ENCODE peak calls at places on chromosomes 13 and 19, in six cellular contexts. N is psoas muscle, Q is testis, I is GM23338, X is PC-9, C is kidney. P is an unnamed sample.

GRCh38 chr19:3243851-3244700 is 19.6 kb downstream of the CELF5 start:
- DNase-seq in N (peak; percentile 26), Q (peak; percentile 50), I (peak; percentile 88), X (peak; percentile 21), C (no peak), P (no peak)

GRCh38 chr19:1549332-1549945 is 18.7 kb downstream of the MEX3D start:
- DNase-seq in N (no peak), Q (no peak), I (no peak), X (no peak), C (no peak), P (no peak)

GRCh38 chr13:100608906-100609305 is 20.3 kb upstream of the GGACT start:
- DNase-seq in N (no peak), Q (no peak), I (no peak), X (no peak), C (no peak), P (no peak)

GRCh38 chr19:53960886-53961285 is 1.9 kb upstream of the CACNG8 start:
- DNase-seq in N (no peak), Q (no peak), I (peak; percentile 59), X (no peak), C (no peak), P (no peak)

GRCh38 chr13:30037306-30037705 is 186.9 kb upstream of the UBL3 start:
- DNase-seq in N (no peak), Q (no peak), I (peak; percentile 81), X (no peak), C (no peak), P (no peak)

GRCh38 chr13:101763191-101763590 is 310.7 kb downstream of the ITGBL1 start:
- DNase-seq in N (no peak), Q (no peak), I (no peak), X (no peak), C (no peak), P (no peak)

GRCh38 chr13:114177245-114178010 is 1.6 kb upstream of the CFAP97D2 start:
- DNase-seq in N (no peak), Q (no peak), I (no peak), X (no peak), C (peak; percentile 38), P (no peak)

GRCh38 chr13:34466301-34466700 is 475.8 kb upstream of the NBEA start:
- DNase-seq in N (no peak), Q (no peak), I (no peak), X (no peak), C (no peak), P (no peak)

GRCh38 chr13:32059511-32059984 is 28.0 kb downstream of the FRY start:
- DNase-seq in N (no peak), Q (no peak), I (no peak), X (no peak), C (no peak), P (no peak)

GRCh38 chr13:88544836-88545235 is 873.7 kb downstream of the SLITRK5 start:
- DNase-seq in N (no peak), Q (no peak), I (no peak), X (no peak), C (no peak), P (peak; percentile 54)

GRCh38 chr19:10003271-10003670 is 7.0 kb downstream of the COL5A3 start:
- DNase-seq in N (no peak), Q (no peak), I (no peak), X (no peak), C (no peak), P (no peak)

GRCh38 chr13:31174018-31174417 is 12.3 kb upstream of the HSPH1 start:
- DNase-seq in N (no peak), Q (no peak), I (no peak), X (no peak), C (no peak), P (no peak)

GRCh38 chr13:59458908-59459579 is 704.7 kb downstream of the DIAPH3 start:
- DNase-seq in N (no peak), Q (no peak), I (peak; percentile 31), X (no peak), C (no peak), P (no peak)

GRCh38 chr13:49304763-49305695 is 57.3 kb downstream of the CDADC1 start:
- DNase-seq in N (no peak), Q (no peak), I (no peak), X (no peak), C (no peak), P (no peak)

GRCh38 chr19:10808937-10809655 is 26.9 kb downstream of the TMED1 start:
- DNase-seq in N (no peak), Q (no peak), I (no peak), X (peak; percentile 88), C (no peak), P (peak; percentile 79)

GRCh38 chr19:55161571-55162322 is 4.2 kb upstream of the TNNI3 start:
- DNase-seq in N (no peak), Q (no peak), I (peak; percentile 70), X (no peak), C (no peak), P (no peak)

GRCh38 chr19:49579193-49579592 is 1.2 kb downstream of the NOSIP start:
- DNase-seq in N (no peak), Q (no peak), I (no peak), X (no peak), C (no peak), P (no peak)

GRCh38 chr19:46408611-46409039 is 4.7 kb downstream of the CCDC8 start:
- DNase-seq in N (peak; percentile 71), Q (peak; percentile 77), I (no peak), X (no peak), C (peak; percentile 93), P (peak; percentile 18)

GRCh38 chr13:54934121-54934520 is 1905.5 kb downstream of the OLFM4 start:
- DNase-seq in N (no peak), Q (no peak), I (peak; percentile 47), X (no peak), C (no peak), P (peak; percentile 83)

DNA sequence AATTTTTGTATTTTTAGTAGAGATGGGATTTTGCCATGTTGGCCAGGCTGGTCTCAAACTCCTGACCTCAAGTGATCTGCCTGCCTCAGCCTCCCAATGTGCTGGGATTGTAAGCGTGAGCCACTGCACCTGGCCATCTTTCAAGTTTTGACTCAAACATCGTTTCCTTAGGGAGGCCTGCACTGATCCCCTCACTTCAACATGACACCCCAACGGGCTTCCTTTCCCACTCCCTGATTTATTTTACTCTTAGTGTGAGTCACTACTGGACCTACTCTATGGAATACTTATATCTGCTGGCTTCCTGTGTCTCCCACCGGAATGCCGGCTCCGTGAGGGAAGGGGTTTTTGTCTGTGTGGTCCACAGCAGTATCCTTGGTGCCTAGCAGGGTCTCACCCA is 4.5 kb upstream of the ADAMTS10 start:
- DNase-seq in N (no peak), Q (no peak), I (no peak), X (no peak), C (no peak), P (no peak)
- H3K27ac ChIP-seq in N (no peak overlapping the region), Q (no peak overlapping the region), I (no peak overlapping the region), X (no peak overlapping the region), C (no peak overlapping the region), P (no peak overlapping the region)

GRCh38 chr13:110653851-110654250 is 38.5 kb downstream of the NAXD start:
- DNase-seq in N (no peak), Q (no peak), I (no peak), X (no peak), C (peak; percentile 65), P (no peak)

GRCh38 chr13:110652231-110652730 is 36.9 kb downstream of the NAXD start:
- DNase-seq in N (no peak), Q (no peak), I (no peak), X (no peak), C (peak; percentile 33), P (no peak)

GRCh38 chr13:110653271-110653670 is 37.9 kb downstream of the NAXD start:
- DNase-seq in N (no peak), Q (no peak), I (no peak), X (no peak), C (no peak), P (no peak)

GRCh38 chr13:110651726-110652230 is 36.4 kb downstream of the NAXD start:
- DNase-seq in N (no peak), Q (no peak), I (no peak), X (no peak), C (peak; percentile 37), P (no peak)

GRCh38 chr13:110652755-110653154 is 37.4 kb downstream of the NAXD start:
- DNase-seq in N (no peak), Q (no peak), I (no peak), X (no peak), C (peak; percentile 29), P (no peak)
- H3K4me1 ChIP-seq in N (no peaks in the 10 kb centered on the region), Q (peaks cover 13% of the 10 kb centered on the region), I (no peaks in the 10 kb centered on the region), X (no peaks in the 10 kb centered on the region), C (no peaks in the 10 kb centered on the region), P (no peaks in the 10 kb centered on the region)

GRCh38 chr13:27362064-27362751 is 62.2 kb upstream of the GTF3A start:
- DNase-seq in N (peak; percentile 84), Q (peak; percentile 93), I (peak; percentile 96), X (peak; percentile 78), C (peak; percentile 94), P (no peak)
- TF ChIP-seq CTCF in N (peak; percentile 93), Q (peak; percentile 75), I (peak; percentile 94), X (peak; percentile 90), C (peak; percentile 93), P (peak; percentile 94)

DNA sequence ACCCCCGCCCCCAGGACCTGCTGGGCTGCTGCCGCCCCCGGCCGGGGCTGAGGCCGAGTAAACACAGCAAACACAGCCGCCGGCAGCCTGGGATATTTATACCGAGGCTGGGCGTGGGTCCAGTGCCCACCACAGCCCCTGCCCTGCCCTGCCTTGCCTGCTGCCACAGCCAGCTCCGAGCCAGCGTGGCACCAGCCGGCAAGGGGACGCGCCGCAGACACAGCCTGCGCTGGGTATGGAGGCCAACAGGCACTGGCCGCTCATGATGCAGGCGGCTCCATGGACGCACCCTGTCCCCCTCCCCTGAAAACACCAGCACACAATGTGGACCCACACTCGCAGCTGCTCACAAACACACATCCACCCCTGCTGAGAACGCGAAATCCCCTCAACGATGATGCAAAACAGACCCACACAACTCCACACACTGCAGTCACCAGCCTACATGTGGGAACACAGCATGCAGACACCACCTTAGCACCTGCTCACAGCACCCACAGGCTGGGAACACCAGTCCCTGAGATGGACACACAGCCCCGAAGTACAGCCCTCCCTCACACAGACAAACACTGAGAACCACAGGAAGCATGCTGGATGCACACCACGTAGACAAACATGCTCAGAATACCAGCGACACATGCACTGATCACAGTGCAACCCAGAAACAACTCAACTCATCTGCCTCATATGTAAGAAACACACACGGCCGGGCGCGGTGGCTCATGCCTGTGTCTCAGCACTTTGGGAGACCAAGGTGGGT is 16.2 kb downstream of the CCDC97 start:
- DNase-seq in N (no peak), Q (no peak), I (no peak), X (no peak), C (no peak), P (no peak)
- H3K27ac ChIP-seq in N (peak overlapping the region; percentile 72), Q (peak overlapping the region; percentile 88), I (no peak overlapping the region), X (no peak overlapping the region), C (peak overlapping the region; percentile 63), P (no peak overlapping the region)